ENCODE peak calls at places on chromosomes 13 and 19, in six cellular contexts. K is Daoy; Q is endothelial cell; Y is stimulated activated CD4-positive, alpha-beta T cell treated with anti-CD3 and anti-CD28 coated beads, Interleukin-2, amount 100 ng/mL, for 48 hours; H is NCI-H1105; W is activated T-cell treated with anti-CD3 and anti-CD28 coated beads for 1 hour. P is an unnamed sample.
A peak's percentile ranks its signal among the peaks of the same experiment; 100 is the strongest.

GRCh38 chr19:31715249-31715944 is 366.2 kb upstream of the TSHZ3 start:
- DNase-seq in W (no peak), Y (no peak), Q (no peak), H (no peak), K (peak; percentile 62), P (no peak)

GRCh38 chr13:33677215-33677614 is 140.7 kb upstream of the RFC3 start:
- DNase-seq in W (no peak), Y (no peak), H (no peak), K (no peak), Q (no peak), P (no peak)

GRCh38 chr19:1324792-1325567 is 39.3 kb downstream of the EFNA2 start:
- DNase-seq in Y (peak; percentile 16), K (peak; percentile 89), W (peak; percentile 16), Q (peak; percentile 69), H (peak; percentile 49), P (peak; percentile 34)

GRCh38 chr19:48637948-48638830 is 1.0 kb upstream of the DBP start:
- DNase-seq in W (peak; percentile 71), Y (peak; percentile 51), H (peak; percentile 73), K (peak; percentile 80), Q (peak; percentile 76), P (peak; percentile 96)

GRCh38 chr19:32901504-32902161 is 32.1 kb upstream of the SLC7A9 start:
- DNase-seq in H (no peak), Q (no peak), W (no peak), K (no peak), Y (no peak), P (no peak)

GRCh38 chr19:45177817-45178261 is at the start of gene TRAPPC6A:
- DNase-seq in Y (no peak), W (no peak), Q (no peak), K (peak; percentile 81), H (no peak), P (no peak)

GRCh38 chr19:38210458-38210987 is 13.5 kb downstream of the DPF1 start:
- DNase-seq in W (no peak), Q (peak; percentile 61), Y (no peak), H (peak; percentile 94), K (peak; percentile 45), P (no peak)

GRCh38 chr19:14059652-14060155 is 2.2 kb downstream of the PALM3 start:
- DNase-seq in Y (no peak), H (no peak), Q (no peak), K (no peak), W (no peak), P (no peak)

GRCh38 chr19:45166723-45167252 is 6.0 kb upstream of the NKPD1 start:
- DNase-seq in H (no peak), Y (no peak), K (no peak), Q (no peak), W (no peak), P (no peak)

GRCh38 chr19:39070888-39071287 is 13.3 kb upstream of the ACP7 start:
- DNase-seq in H (no peak), Y (no peak), K (peak; percentile 40), Q (no peak), W (no peak), P (no peak)

GRCh38 chr13:77143325-77143907 is 116.5 kb upstream of the FBXL3 start:
- DNase-seq in Y (no peak), H (no peak), K (no peak), W (no peak), Q (no peak), P (peak; percentile 1)